ENCODE peak calls at places on chromosome 7, in eight cellular contexts. R is mammary epithelial cell, X is aorta, Q is fibroblast of lung, T is HCT116, L is GM23248, I is lower lobe of right lung, O is H1. M is an unnamed sample.

GRCh38 chr7:147775564-147775963 is 815.0 kb upstream of the C7orf33 start:
- DNase-seq in X (no peak), L (no peak), O (no peak), T (no peak), Q (peak; percentile 15), R (no peak), I (no peak), M (no peak)

GRCh38 chr7:517848-518629 is 1.6 kb downstream of the PDGFA start:
- DNase-seq in R (peak; percentile 59), L (peak; percentile 73), I (peak; percentile 80), X (peak; percentile 91), O (peak; percentile 72), Q (peak; percentile 70), T (no peak), M (no peak)

GRCh38 chr7:153193144-153193595 is 433.6 kb downstream of the ACTR3B start:
- DNase-seq in I (peak; percentile 57), Q (no peak), L (peak; percentile 1), T (no peak), R (no peak), O (peak; percentile 87), X (no peak), M (no peak)

GRCh38 chr7:36301914-36302771 is 87.5 kb upstream of the ANLN start:
- DNase-seq in Q (no peak), X (no peak), I (no peak), R (no peak), L (no peak), O (no peak), T (no peak), M (no peak)

GRCh38 chr7:147535619-147536200 is 1054.9 kb upstream of the C7orf33 start:
- DNase-seq in O (no peak), Q (peak; percentile 26), T (no peak), L (peak; percentile 36), X (no peak), R (peak; percentile 8), I (no peak), M (no peak)

GRCh38 chr7:87702326-87702725 is 74.1 kb downstream of the RUNDC3B start:
- DNase-seq in O (no peak), Q (no peak), T (no peak), L (peak; percentile 87), R (peak; percentile 83), X (no peak), I (no peak), M (no peak)

GRCh38 chr7:7639847-7640220 is 718 bp upstream of the UMAD1 start:
- DNase-seq in X (no peak), I (no peak), L (peak; percentile 64), T (no peak), Q (peak; percentile 20), O (no peak), R (no peak), M (peak; percentile 85)

GRCh38 chr7:130732980-130733865 is 784 bp downstream of the KLF14 start:
- DNase-seq in R (no peak), O (peak; percentile 74), L (peak; percentile 41), I (peak; percentile 50), X (no peak), T (peak; percentile 8), Q (no peak), M (peak; percentile 15)

GRCh38 chr7:101534873-101535272 is 94.2 kb downstream of the MYL10 start:
- DNase-seq in L (no peak), X (no peak), O (no peak), I (no peak), R (no peak), T (no peak), Q (no peak), M (no peak)

GRCh38 chr7:101534015-101534803 is 94.9 kb downstream of the MYL10 start:
- DNase-seq in O (no peak), L (no peak), T (no peak), X (no peak), I (no peak), Q (no peak), R (no peak), M (no peak)

GRCh38 chr7:101532000-101532399 is 97.1 kb downstream of the MYL10 start:
- DNase-seq in Q (no peak), R (no peak), X (no peak), I (no peak), T (no peak), O (no peak), L (no peak), M (no peak)

GRCh38 chr7:101532400-101533102 is 96.5 kb downstream of the MYL10 start:
- DNase-seq in Q (no peak), T (no peak), I (no peak), X (no peak), L (no peak), O (no peak), R (no peak), M (no peak)

DNA sequence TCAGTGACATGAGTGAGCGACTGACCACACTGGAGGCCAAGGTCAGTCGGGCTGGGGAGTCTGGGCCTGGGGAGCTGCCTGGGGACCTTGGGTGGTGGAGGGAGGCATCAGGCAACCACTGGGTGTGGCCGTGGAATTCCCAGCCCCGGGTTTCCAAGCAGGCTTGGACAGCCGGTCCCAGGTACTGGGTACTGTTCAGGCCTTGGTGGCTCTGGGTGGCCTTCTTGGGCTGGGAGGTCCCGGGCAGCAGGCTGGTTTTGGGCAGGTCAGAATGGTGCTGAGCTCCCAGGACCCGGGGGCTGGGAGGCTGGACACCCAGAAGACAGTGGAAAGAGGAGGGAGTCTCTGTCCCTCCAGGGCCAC is 96.0 kb downstream of the MYL10 start:
- DNase-seq in O (no peak), I (no peak), T (no peak), R (no peak), Q (no peak), X (no peak), L (no peak), M (no peak)
- H3K27ac ChIP-seq in O (no peak overlapping the region), I (no peak overlapping the region), T (no peak overlapping the region), R (no peak overlapping the region), Q (no peak overlapping the region), X (no peak overlapping the region), L (no peak overlapping the region), M (no peak overlapping the region)

DNA sequence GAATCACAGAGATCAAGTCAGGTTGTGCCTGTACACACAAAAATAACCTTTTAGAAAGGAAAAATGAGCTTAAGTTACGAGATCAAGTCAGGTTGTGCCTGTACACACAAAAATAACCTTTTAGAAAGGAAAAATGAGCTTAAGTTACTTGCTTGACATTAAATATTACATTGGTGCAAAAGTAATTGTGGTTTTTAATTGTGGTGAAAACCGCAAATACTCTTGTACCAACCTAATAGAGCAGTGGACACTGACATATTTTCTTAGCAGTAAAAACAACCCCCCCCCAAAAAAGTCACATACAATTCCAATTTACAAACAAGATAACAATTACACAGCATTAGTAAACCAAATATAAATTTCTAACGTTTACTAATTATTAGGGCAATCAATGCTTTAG is 595.6 kb downstream of the GRM8 start:
- DNase-seq in Q (no peak), T (no peak), L (no peak), O (no peak), X (no peak), R (no peak), I (no peak), M (no peak)
- H3K27me3 ChIP-seq in Q (no peaks in the 10 kb centered on the region), T (no peaks in the 10 kb centered on the region), L (no peaks in the 10 kb centered on the region), O (no peaks in the 10 kb centered on the region), X (no peaks in the 10 kb centered on the region), R (no peaks in the 10 kb centered on the region), I (no peaks in the 10 kb centered on the region), M (no peaks in the 10 kb centered on the region)

GRCh38 chr7:20737840-20738448 is 48.7 kb downstream of the SP8 start:
- DNase-seq in L (no peak), R (no peak), Q (no peak), O (no peak), X (no peak), T (no peak), I (no peak), M (no peak)
- H3K4me3 ChIP-seq in L (no peak overlapping the region), R (no peak overlapping the region), Q (no peak overlapping the region), O (no peak overlapping the region), X (no peak overlapping the region), T (no peak overlapping the region), I (no peak overlapping the region), M (no peak overlapping the region)

GRCh38 chr7:112118581-112119566 is 87.3 kb downstream of the DOCK4 start:
- DNase-seq in I (no peak), T (no peak), X (no peak), O (no peak), Q (no peak), R (no peak), L (no peak), M (no peak)

GRCh38 chr7:112120818-112121217 is 85.4 kb downstream of the DOCK4 start:
- DNase-seq in T (no peak), Q (no peak), L (no peak), R (no peak), X (no peak), O (no peak), I (no peak), M (no peak)

GRCh38 chr7:112122835-112123234 is 83.4 kb downstream of the DOCK4 start:
- DNase-seq in L (no peak), R (no peak), X (no peak), T (no peak), O (no peak), I (no peak), Q (peak; percentile 10), M (no peak)

GRCh38 chr7:112122144-112122543 is 84.1 kb downstream of the DOCK4 start:
- DNase-seq in R (no peak), Q (no peak), O (no peak), I (no peak), T (no peak), X (no peak), L (no peak), M (no peak)

DNA sequence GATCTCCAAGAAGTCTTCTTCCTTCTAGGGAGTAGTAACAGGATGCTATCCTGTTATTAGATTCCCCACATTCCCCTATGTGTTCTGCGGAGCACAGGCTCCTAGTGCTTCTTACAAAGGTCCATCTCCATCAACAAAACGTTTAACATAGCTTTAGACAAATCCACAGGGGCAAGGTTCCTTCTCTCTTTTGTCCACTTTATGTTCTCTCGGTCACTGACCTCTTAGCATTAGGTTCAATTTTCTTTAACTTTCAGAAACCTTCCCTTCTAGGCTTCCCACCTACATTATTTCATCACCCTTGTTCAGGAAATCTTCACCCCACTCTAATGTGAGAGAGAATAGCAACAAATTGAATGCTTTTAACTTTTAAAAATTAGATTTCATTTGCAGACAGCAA is 84.9 kb downstream of the DOCK4 start:
- DNase-seq in I (no peak), L (no peak), R (no peak), Q (no peak), T (no peak), X (no peak), O (no peak), M (no peak)
- H3K27ac ChIP-seq in I (no peak overlapping the region), L (no peak overlapping the region), R (no peak overlapping the region), Q (no peak overlapping the region), T (no peak overlapping the region), X (no peak overlapping the region), O (no peak overlapping the region), M (no peak overlapping the region)

GRCh38 chr7:27175626-27176342 is 1.7 kb upstream of the HOXA10 start:
- DNase-seq in Q (no peak), O (peak; percentile 56), L (peak; percentile 78), T (no peak), I (no peak), X (peak; percentile 75), R (no peak), M (no peak)
- H3K27me3 ChIP-seq in Q (peaks cover 57% of the 10 kb centered on the region), O (peaks cover 99% of the 10 kb centered on the region), L (no peaks in the 10 kb centered on the region), T (no peaks in the 10 kb centered on the region), I (peaks cover 100% of the 10 kb centered on the region), X (peaks cover 1% of the 10 kb centered on the region), R (peaks cover 10% of the 10 kb centered on the region), M (peaks cover 62% of the 10 kb centered on the region)

GRCh38 chr7:114414151-114415053 is at the start of gene FOXP2:
- DNase-seq in I (no peak), O (no peak), L (peak; percentile 30), R (no peak), X (no peak), T (no peak), Q (peak; percentile 81), M (no peak)
- H3K4me3 ChIP-seq in I (peak within 1 kb of the TSS; percentile 36), O (no peak within 1 kb of the TSS), L (peak within 1 kb of the TSS; percentile 72), R (no peak within 1 kb of the TSS), X (peak within 1 kb of the TSS; percentile 83), T (no peak within 1 kb of the TSS), Q (peak within 1 kb of the TSS; percentile 5), M (no peak within 1 kb of the TSS)

M was measured in CD4-positive, alpha-beta memory T cell.